ENCODE peak calls at places on chromosome 10, in four cellular contexts. N, B, V and Q are unnamed samples.

GRCh38 chr10:93821051-93821772 is 63.5 kb downstream of the LGI1 start:
- DNase-seq in B (peak; percentile 70), V (no peak), N (no peak), Q (no peak)

GRCh38 chr10:10910634-10911033 is 107.0 kb upstream of the CELF2 start:
- DNase-seq in B (no peak), V (no peak), N (no peak), Q (no peak)

GRCh38 chr10:96834121-96834520 is 2.0 kb downstream of the LCOR start:
- DNase-seq in B (no peak), N (no peak), V (no peak), Q (no peak)

GRCh38 chr10:92530421-92530820 is 43.5 kb downstream of the IDE start:
- DNase-seq in V (no peak), N (no peak), B (no peak), Q (no peak)

GRCh38 chr10:60230892-60231291 is 158.8 kb downstream of the ANK3 start:
- DNase-seq in V (no peak), B (no peak), N (no peak), Q (no peak)

GRCh38 chr10:49615721-49616120 is 1.9 kb downstream of the CHAT start:
- DNase-seq in V (peak; percentile 11), N (no peak), B (no peak), Q (no peak)

GRCh38 chr10:27100800-27101347 is 580 bp upstream of the ANKRD26 start:
- DNase-seq in N (no peak), V (no peak), B (no peak), Q (no peak)

GRCh38 chr10:88288621-88289059 is 294.5 kb downstream of the RNLS start:
- DNase-seq in N (no peak), B (no peak), V (no peak), Q (no peak)

GRCh38 chr10:97961979-97962378 is 68.4 kb downstream of the CRTAC1 start:
- DNase-seq in B (no peak), V (no peak), N (no peak), Q (no peak)

GRCh38 chr10:109892087-109892486 is 31.2 kb downstream of the XPNPEP1 start:
- DNase-seq in B (no peak), V (no peak), N (no peak), Q (no peak)

GRCh38 chr10:31320598-31321211 is 1.7 kb downstream of the ZEB1 start:
- DNase-seq in V (no peak), B (peak; percentile 58), N (peak; percentile 47), Q (no peak)

GRCh38 chr10:60413306-60414012 is 23.8 kb upstream of the ANK3 start:
- DNase-seq in N (no peak), V (no peak), B (no peak), Q (no peak)

GRCh38 chr10:619710-620109 is 69.8 kb downstream of the DIP2C start:
- DNase-seq in V (no peak), B (no peak), N (no peak), Q (no peak)

GRCh38 chr10:58590152-58590551 is 77.5 kb downstream of the BICC1 start:
- DNase-seq in V (no peak), B (no peak), N (no peak), Q (no peak)

GRCh38 chr10:121365566-121365965 is 232.7 kb downstream of the FGFR2 start:
- DNase-seq in V (no peak), N (no peak), B (peak; percentile 1), Q (no peak)

GRCh38 chr10:3886191-3886590 is 101.2 kb upstream of the KLF6 start:
- DNase-seq in V (no peak), B (peak; percentile 71), N (peak; percentile 70), Q (peak; percentile 18)

GRCh38 chr10:129767751-129768150 is 196.3 kb downstream of the EBF3 start:
- DNase-seq in B (no peak), N (no peak), V (no peak), Q (no peak)

GRCh38 chr10:132652936-132653590 is 115.5 kb downstream of the INPP5A start:
- DNase-seq in V (no peak), N (no peak), B (no peak), Q (no peak)

GRCh38 chr10:89391882-89392756 is at the start of gene IFIT1:
- DNase-seq in B (peak; percentile 81), V (peak; percentile 50), N (no peak), Q (no peak)

GRCh38 chr10:16909271-16909767 is 92.1 kb upstream of the RSU1 start:
- DNase-seq in N (no peak), V (no peak), B (no peak), Q (no peak)

GRCh38 chr10:131963811-131964210 is 17.9 kb downstream of the BNIP3 start:
- DNase-seq in B (no peak), V (no peak), N (no peak), Q (no peak)

GRCh38 chr10:25978771-25979170 is 44.7 kb downstream of the MYO3A start:
- DNase-seq in N (no peak), V (no peak), B (no peak), Q (no peak)

GRCh38 chr10:13503745-13504463 is 24.9 kb downstream of the BEND7 start:
- DNase-seq in V (no peak), N (no peak), B (no peak), Q (no peak)

GRCh38 chr10:47404446-47404845 is 20.4 kb upstream of the ZNF488 start:
- DNase-seq in N (no peak), V (no peak), B (peak; percentile 23), Q (no peak)

GRCh38 chr10:131495224-131495623 is 183.7 kb upstream of the TCERG1L start:
- DNase-seq in N (no peak), V (no peak), B (no peak), Q (no peak)

GRCh38 chr10:110883924-110884323 is 12.2 kb downstream of the PDCD4 start:
- DNase-seq in B (no peak), N (no peak), V (no peak), Q (no peak)

GRCh38 chr10:71629131-71629530 is 90.4 kb downstream of the C10orf105 start:
- DNase-seq in B (no peak), N (no peak), V (no peak), Q (no peak)

GRCh38 chr10:103967433-103968142 is 648 bp downstream of the SLK start:
- DNase-seq in V (no peak), B (peak; percentile 46), N (peak; percentile 16), Q (peak; percentile 18)

GRCh38 chr10:15106352-15107013 is 9.3 kb downstream of the RPP38 start:
- DNase-seq in V (peak; percentile 70), B (peak; percentile 88), N (peak; percentile 79), Q (peak; percentile 75)

GRCh38 chr10:50392966-50393718 is 141.8 kb upstream of the ASAH2 start:
- DNase-seq in N (no peak), B (no peak), V (no peak), Q (no peak)

GRCh38 chr10:124611738-124612137 is 132.4 kb downstream of the FAM53B start:
- DNase-seq in B (no peak), N (no peak), V (no peak), Q (no peak)

GRCh38 chr10:3172081-3172445 is 519 bp downstream of the PITRM1 start:
- DNase-seq in V (no peak), N (no peak), B (peak; percentile 15), Q (no peak)

GRCh38 chr10:48414160-48414559 is 107.7 kb downstream of the MAPK8 start:
- DNase-seq in V (no peak), N (no peak), B (no peak), Q (no peak)

GRCh38 chr10:69068549-69068948 is 19.4 kb upstream of the SRGN start:
- DNase-seq in V (no peak), N (no peak), B (no peak), Q (no peak)

GRCh38 chr10:69069090-69070042 is 18.5 kb upstream of the SRGN start:
- DNase-seq in B (peak; percentile 46), V (no peak), N (no peak), Q (no peak)

GRCh38 chr10:69065406-69066361 is 22.2 kb upstream of the SRGN start:
- DNase-seq in N (no peak), V (no peak), B (no peak), Q (no peak)

GRCh38 chr10:69064762-69065328 is 23.1 kb upstream of the SRGN start:
- DNase-seq in V (no peak), N (no peak), B (no peak), Q (no peak)

GRCh38 chr10:69067189-69067588 is 20.7 kb upstream of the SRGN start:
- DNase-seq in B (no peak), N (no peak), V (no peak), Q (no peak)
- TF ChIP-seq CTCF in B (no peak), N (no peak), V (no peak), Q (no peak)

GRCh38 chr10:100930368-100930767 is 17.6 kb downstream of the SLF2 start:
- DNase-seq in V (no peak), B (peak; percentile 26), N (no peak), Q (no peak)
- TF ChIP-seq CTCF in V (no peak), B (no peak), N (no peak), Q (no peak)

GRCh38 chr10:125742465-125742864 is 23.0 kb downstream of the EDRF1 start:
- DNase-seq in N (no peak), V (no peak), B (peak; percentile 8), Q (no peak)
- TF ChIP-seq CTCF in N (no peak), V (no peak), B (peak; percentile 19), Q (peak; percentile 39)

GRCh38 chr10:5136468-5137087 is 42.4 kb downstream of the AKR1C3 start:
- DNase-seq in B (no peak), N (no peak), V (no peak), Q (no peak)
- TF ChIP-seq CTCF in B (no peak), N (no peak), V (no peak), Q (no peak)

DNA sequence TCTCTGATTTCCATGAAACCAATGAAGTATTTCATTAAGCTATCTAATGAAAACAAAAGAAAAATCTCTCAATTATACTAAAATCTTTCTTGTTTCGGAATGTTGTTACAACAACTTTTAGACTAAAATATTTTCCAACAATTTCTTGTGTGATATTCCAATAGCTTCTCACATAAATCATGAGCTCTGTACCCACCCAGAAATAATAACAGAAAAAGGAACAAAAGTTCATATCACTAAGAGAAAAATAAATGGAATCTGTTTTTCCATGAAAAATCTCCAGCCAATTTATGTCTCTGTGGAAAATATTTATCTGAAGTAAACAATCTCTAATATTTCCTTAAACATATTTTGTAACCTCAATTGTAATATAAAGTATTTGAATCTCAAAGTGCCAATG is 628.7 kb upstream of the ANKRD30A start:
- DNase-seq in B (no peak), N (no peak), V (no peak), Q (no peak)
- TF ChIP-seq CTCF in B (no peak), N (no peak), V (no peak), Q (no peak)